ENCODE peak calls at places on chromosomes 7 and 10, in eight cellular contexts. H is activated T-cell treated with anti-CD3 and anti-CD28 coated beads for 48 hours; P is stimulated activated CD4-positive, alpha-beta T cell treated with anti-CD3 and anti-CD28 coated beads, Interleukin-2, amount 100 ng/mL, for 48 hours; O is GM03348; F is endothelial cell; K is non-pigmented ciliary epithelial cell; S is HFFc6; Z is M059J. R is an unnamed sample.

GRCh38 chr10:98403812-98404504 is 11.0 kb downstream of the PYROXD2 start:
- DNase-seq in P (no peak), K (peak; percentile 13), O (peak; percentile 49), F (no peak), Z (peak; percentile 45), S (peak; percentile 45), H (no peak), R (no peak)

GRCh38 chr10:32332299-32332750 is 14.6 kb downstream of the EPC1 start:
- DNase-seq in Z (no peak), P (peak; percentile 63), H (peak; percentile 74), K (no peak), O (no peak), S (peak; percentile 49), F (no peak), R (no peak)

GRCh38 chr10:101816375-101816773 is 1.9 kb downstream of the OGA start:
- DNase-seq in H (no peak), O (no peak), S (no peak), K (no peak), Z (no peak), F (no peak), P (no peak), R (no peak)

GRCh38 chr7:99019523-99020412 is 124.1 kb downstream of the SMURF1 start:
- DNase-seq in Z (no peak), O (no peak), S (no peak), P (no peak), K (no peak), F (no peak), H (no peak), R (no peak)

GRCh38 chr10:118458957-118459641 is 117.0 kb upstream of the FAM204A start:
- DNase-seq in H (no peak), F (no peak), K (no peak), O (no peak), P (no peak), Z (no peak), S (no peak), R (no peak)

GRCh38 chr7:140402178-140402835 is 1.6 kb upstream of the RAB19 start:
- DNase-seq in F (no peak), K (no peak), Z (peak; percentile 76), H (no peak), O (peak; percentile 48), S (peak; percentile 58), P (no peak), R (no peak)

GRCh38 chr10:7130191-7130911 is 280.5 kb downstream of the SFMBT2 start:
- DNase-seq in O (no peak), K (no peak), F (no peak), S (no peak), P (no peak), Z (no peak), H (no peak), R (no peak)

GRCh38 chr7:154853063-154853726 is 149.7 kb downstream of the PAXIP1 start:
- DNase-seq in S (no peak), F (no peak), K (no peak), O (no peak), Z (no peak), H (no peak), P (no peak), R (no peak)

GRCh38 chr7:121084748-121085336 is 96.3 kb downstream of the CPED1 start:
- DNase-seq in Z (peak; percentile 91), S (peak; percentile 92), O (peak; percentile 71), K (peak; percentile 86), P (no peak), F (no peak), H (no peak), R (peak; percentile 57)

GRCh38 chr7:76063525-76063924 is 15.6 kb downstream of the MDH2 start:
- DNase-seq in Z (no peak), P (no peak), S (no peak), F (no peak), H (no peak), O (no peak), K (no peak), R (no peak)

GRCh38 chr7:129914536-129915272 is 38.1 kb downstream of the UBE2H start:
- DNase-seq in Z (peak; percentile 35), F (no peak), S (peak; percentile 11), K (no peak), H (no peak), O (no peak), P (no peak), R (no peak)

GRCh38 chr7:98165827-98166667 is 45.2 kb upstream of the BHLHA15 start:
- DNase-seq in Z (peak; percentile 35), O (peak; percentile 25), K (no peak), P (peak; percentile 44), S (no peak), F (peak; percentile 74), H (peak; percentile 43), R (peak; percentile 42)

GRCh38 chr10:131477457-131478205 is 166.1 kb upstream of the TCERG1L start:
- DNase-seq in Z (no peak), F (no peak), S (no peak), P (no peak), K (no peak), O (no peak), H (no peak), R (no peak)

GRCh38 chr10:105797234-105797890 is 1156.3 kb downstream of the SORCS3 start:
- DNase-seq in S (no peak), Z (peak; percentile 35), H (no peak), P (no peak), K (peak; percentile 11), O (no peak), F (no peak), R (no peak)

GRCh38 chr7:151694828-151695580 is 175.3 kb upstream of the RHEB start:
- DNase-seq in O (no peak), S (no peak), Z (peak; percentile 88), K (no peak), H (no peak), P (no peak), F (no peak), R (no peak)

GRCh38 chr7:106345421-106346166 is 60.8 kb upstream of the NAMPT start:
- DNase-seq in K (no peak), H (no peak), Z (peak; percentile 65), O (no peak), F (no peak), P (no peak), S (no peak), R (no peak)

GRCh38 chr7:67620216-67620933 is 623.7 kb downstream of the TYW1 start:
- DNase-seq in K (no peak), O (no peak), Z (no peak), H (no peak), P (no peak), S (no peak), F (no peak), R (no peak)

GRCh38 chr10:3452683-3453388 is 280.3 kb upstream of the PITRM1 start:
- DNase-seq in S (peak; percentile 71), H (no peak), P (no peak), F (no peak), Z (peak; percentile 81), O (peak; percentile 74), K (peak; percentile 84), R (peak; percentile 37)

GRCh38 chr10:124449170-124450009 is 445 bp downstream of the NKX1-2 start:
- DNase-seq in S (no peak), P (no peak), Z (no peak), O (peak; percentile 13), F (no peak), H (no peak), K (no peak), R (no peak)

GRCh38 chr7:105682331-105683070 is 101.2 kb upstream of the EFCAB10 start:
- DNase-seq in S (no peak), Z (no peak), H (no peak), P (no peak), K (no peak), F (no peak), O (no peak), R (no peak)

GRCh38 chr7:4136036-4136435 is 546.1 kb upstream of the FOXK1 start:
- DNase-seq in F (no peak), Z (no peak), K (no peak), O (no peak), H (no peak), S (no peak), P (no peak), R (no peak)

GRCh38 chr7:156842317-156842716 is 50.7 kb downstream of the LMBR1 start:
- DNase-seq in K (no peak), Z (no peak), O (no peak), F (no peak), S (no peak), P (no peak), H (no peak), R (no peak)

GRCh38 chr10:99695761-99696160 is 36.2 kb downstream of the COX15 start:
- DNase-seq in O (peak; percentile 50), Z (no peak), H (no peak), P (no peak), K (no peak), F (no peak), S (peak; percentile 26), R (peak; percentile 23)

GRCh38 chr10:19921300-19922140 is 105.3 kb downstream of the PLXDC2 start:
- DNase-seq in Z (peak; percentile 15), S (no peak), K (no peak), F (no peak), H (no peak), P (no peak), O (peak; percentile 56), R (no peak)